ENCODE peak calls at places on chromosome 3, in six cellular contexts. D, S, L, V, K and F are unnamed samples.

GRCh38 chr3:45688194-45688881 is 858 bp upstream of the SACM1L start:
- DNase-seq in D (no peak), S (no peak), L (peak; percentile 39), V (peak; percentile 24), K (no peak), F (peak; percentile 65)

GRCh38 chr3:49378249-49378899 is 20.2 kb upstream of the GPX1 start:
- DNase-seq in D (no peak), S (peak; percentile 22), L (no peak), V (peak; percentile 87), K (peak; percentile 92), F (no peak)

GRCh38 chr3:43953814-43954241 is 263.1 kb downstream of the ABHD5 start:
- DNase-seq in D (no peak), S (no peak), L (no peak), V (no peak), K (peak; percentile 73), F (no peak)

GRCh38 chr3:169772951-169773816 is at the start of gene MYNN:
- DNase-seq in D (peak; percentile 77), S (peak; percentile 92), L (peak; percentile 94), V (peak; percentile 86), K (peak; percentile 90), F (peak; percentile 95)

GRCh38 chr3:69740103-69741021 is 1.1 kb downstream of the MITF start:
- DNase-seq in D (no peak), S (no peak), L (no peak), V (peak; percentile 28), K (no peak), F (no peak)

GRCh38 chr3:176867681-176868663 is 329.3 kb downstream of the TBL1XR1 start:
- DNase-seq in D (no peak), S (no peak), L (no peak), V (peak; percentile 51), K (peak; percentile 36), F (no peak)

GRCh38 chr3:49751501-49751900 is 27.8 kb upstream of the GMPPB start:
- DNase-seq in D (no peak), S (no peak), L (no peak), V (no peak), K (no peak), F (no peak)

GRCh38 chr3:100496711-100497261 is 4.4 kb downstream of the TMEM45A start:
- DNase-seq in D (no peak), S (no peak), L (no peak), V (peak; percentile 81), K (peak; percentile 87), F (no peak)

GRCh38 chr3:195204360-195205166 is 66.4 kb downstream of the XXYLT1 start:
- DNase-seq in D (no peak), S (no peak), L (no peak), V (no peak), K (peak; percentile 48), F (peak; percentile 77)

GRCh38 chr3:155252535-155252934 is 40.9 kb downstream of the STRIT1 start:
- DNase-seq in D (no peak), S (no peak), L (no peak), V (peak; percentile 18), K (peak; percentile 78), F (peak; percentile 42)

GRCh38 chr3:129525341-129525968 is 3.0 kb upstream of the RHO start:
- DNase-seq in D (no peak), S (no peak), L (no peak), V (peak; percentile 35), K (peak; percentile 85), F (no peak)

GRCh38 chr3:100978036-100978659 is 15.1 kb downstream of the ABI3BP start:
- DNase-seq in D (no peak), S (no peak), L (no peak), V (no peak), K (no peak), F (no peak)

GRCh38 chr3:40719660-40720287 is 195.0 kb downstream of the ZNF621 start:
- DNase-seq in D (no peak), S (no peak), L (no peak), V (peak; percentile 55), K (peak; percentile 36), F (no peak)

GRCh38 chr3:35638640-35639250 is 580 bp upstream of the ARPP21 start:
- DNase-seq in D (no peak), S (no peak), L (no peak), V (no peak), K (no peak), F (peak; percentile 15)

GRCh38 chr3:134932035-134932434 is 137.0 kb downstream of the EPHB1 start:
- DNase-seq in D (no peak), S (no peak), L (no peak), V (no peak), K (no peak), F (no peak)

GRCh38 chr3:71018794-71019193 is 564.7 kb downstream of the FOXP1 start:
- DNase-seq in D (no peak), S (no peak), L (peak; percentile 80), V (no peak), K (no peak), F (no peak)

GRCh38 chr3:13146643-13147143 is 73.5 kb upstream of the IQSEC1 start:
- DNase-seq in D (no peak), S (no peak), L (no peak), V (no peak), K (no peak), F (no peak)

GRCh38 chr3:76753599-76753998 is 286.3 kb upstream of the ROBO2 start:
- DNase-seq in D (no peak), S (no peak), L (no peak), V (no peak), K (no peak), F (peak; percentile 48)

GRCh38 chr3:173688216-173688842 is 290.8 kb downstream of the NLGN1 start:
- DNase-seq in D (no peak), S (no peak), L (no peak), V (no peak), K (peak; percentile 21), F (no peak)

GRCh38 chr3:123809597-123809996 is 74.5 kb downstream of the MYLK start:
- DNase-seq in D (no peak), S (no peak), L (no peak), V (no peak), K (peak; percentile 75), F (no peak)

GRCh38 chr3:21105784-21106183 is 645.2 kb downstream of the ZNF385D start:
- DNase-seq in D (no peak), S (no peak), L (no peak), V (no peak), K (no peak), F (no peak)

GRCh38 chr3:82938821-82939328 is 1177.4 kb upstream of the GBE1 start:
- DNase-seq in D (no peak), S (no peak), L (no peak), V (no peak), K (no peak), F (no peak)

GRCh38 chr3:194870394-194871110 is 184.9 kb downstream of the FAM43A start:
- DNase-seq in D (no peak), S (no peak), L (no peak), V (peak; percentile 60), K (peak; percentile 36), F (no peak)

DNA sequence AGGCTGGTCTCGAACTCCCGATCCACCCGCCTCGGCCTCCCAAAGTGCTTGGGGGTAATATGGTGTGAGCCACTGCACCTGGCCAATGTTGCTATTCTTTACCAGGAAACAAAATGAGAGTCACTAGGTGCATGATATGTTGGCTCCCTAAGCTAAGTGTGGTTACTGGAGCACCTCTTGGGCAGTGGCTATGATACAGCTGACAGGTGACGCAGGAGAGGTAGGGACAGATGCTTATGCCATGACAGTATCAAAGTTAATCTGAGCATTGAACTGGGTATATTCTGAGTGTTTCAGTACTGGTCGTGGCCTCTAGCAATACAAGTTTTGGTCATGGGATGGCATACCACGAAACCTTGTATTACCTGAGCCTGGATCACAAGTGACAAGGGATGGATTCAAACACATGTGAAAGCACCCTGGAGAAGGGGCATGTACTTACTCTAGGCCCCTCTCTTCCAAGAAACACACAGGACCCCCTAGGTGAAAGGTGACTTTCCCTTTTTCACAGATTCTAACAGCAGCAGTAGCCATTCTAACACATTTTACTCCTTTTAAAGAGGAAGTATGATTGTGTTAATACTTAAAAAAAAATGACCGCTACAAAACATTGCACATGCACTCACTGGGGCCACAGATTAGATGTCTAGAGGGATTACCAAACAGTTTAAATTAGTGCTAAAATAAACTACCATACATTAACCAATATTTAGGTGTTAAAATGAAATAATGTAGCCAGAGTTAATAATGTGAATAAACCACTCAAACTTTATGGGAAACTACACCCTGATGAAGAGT is 467.3 kb downstream of the SHQ1 start:
- DNase-seq in D (no peak), S (no peak), L (no peak), V (no peak), K (no peak), F (no peak)
- TF ChIP-seq CTCF in D (no peak), S (no peak), L (no peak), V (no peak), K (no peak), F (no peak)

GRCh38 chr3:127791221-127791913 is 30.9 kb downstream of the MGLL start:
- DNase-seq in D (peak; percentile 35), S (no peak), L (no peak), V (peak; percentile 66), K (peak; percentile 66), F (peak; percentile 26)
- TF ChIP-seq CTCF in D (peak; percentile 55), S (no peak), L (no peak), V (peak; percentile 67), K (peak; percentile 33), F (peak; percentile 29)

GRCh38 chr3:97764186-97765055 is at the start of gene ARL6:
- DNase-seq in D (peak; percentile 59), S (peak; percentile 82), L (peak; percentile 87), V (peak; percentile 88), K (peak; percentile 89), F (peak; percentile 91)
- TF ChIP-seq CTCF in D (peak; percentile 6), S (no peak), L (peak; percentile 53), V (peak; percentile 36), K (no peak), F (peak; percentile 33)

GRCh38 chr3:73766599-73767378 is 142.0 kb upstream of the PDZRN3 start:
- DNase-seq in D (no peak), S (no peak), L (no peak), V (no peak), K (peak; percentile 80), F (peak; percentile 18)

GRCh38 chr3:73765878-73766564 is 141.3 kb upstream of the PDZRN3 start:
- DNase-seq in D (no peak), S (no peak), L (no peak), V (no peak), K (peak; percentile 51), F (no peak)

GRCh38 chr3:73772599-73772998 is 147.9 kb upstream of the PDZRN3 start:
- DNase-seq in D (no peak), S (no peak), L (no peak), V (no peak), K (no peak), F (no peak)

GRCh38 chr3:73772076-73772475 is 147.3 kb upstream of the PDZRN3 start:
- DNase-seq in D (no peak), S (no peak), L (no peak), V (no peak), K (peak; percentile 17), F (no peak)

DNA sequence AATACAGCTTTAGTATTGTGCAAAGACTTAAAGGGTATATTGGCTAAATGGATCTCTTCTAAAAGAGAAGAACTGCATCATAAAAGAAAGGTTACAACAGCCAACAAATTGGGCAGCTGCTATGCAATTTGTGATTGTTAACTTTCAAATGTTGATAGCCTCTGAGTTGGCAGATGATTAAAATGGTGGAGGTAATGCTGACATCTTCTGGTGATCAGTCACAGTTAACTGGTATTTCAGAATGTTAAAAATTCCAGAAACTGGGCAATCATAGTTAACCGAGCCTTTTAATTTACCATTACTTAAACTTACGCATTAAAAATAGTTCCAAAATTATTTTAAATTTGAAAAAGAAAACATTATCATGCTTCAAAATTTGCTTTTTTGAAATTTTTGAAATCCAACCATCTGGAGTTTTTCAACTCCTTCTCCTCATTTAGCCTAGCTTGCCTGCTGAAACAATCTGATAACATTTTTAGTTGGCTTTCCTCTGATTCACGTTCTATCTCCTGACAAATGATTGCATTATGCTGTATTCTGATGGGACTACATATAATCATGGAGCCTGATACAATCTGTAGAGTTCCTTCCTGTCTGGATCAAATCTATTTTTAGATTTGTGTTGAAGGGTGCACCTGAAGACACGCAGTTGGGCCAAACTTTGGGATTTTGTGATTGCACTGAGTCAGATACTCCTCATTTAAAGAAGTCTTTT is 144.0 kb upstream of the PDZRN3 start:
- DNase-seq in D (no peak), S (no peak), L (no peak), V (no peak), K (no peak), F (no peak)
- TF ChIP-seq CTCF in D (no peak), S (no peak), L (peak; percentile 63), V (peak; percentile 42), K (no peak), F (no peak)